ENCODE peak calls at places on chromosomes 6 and 20, in ten cellular contexts. J, P, L, U, R, T, S, I, A and Y are unnamed samples.

GRCh38 chr6:166907373-166907841 is 48.9 kb downstream of the RNASET2 start:
- DNase-seq in P (no peak), S (no peak), R (no peak), J (no peak), L (no peak), I (no peak), A (no peak), T (no peak), U (peak), Y (no peak)

GRCh38 chr6:112979830-112980229 is 632.7 kb downstream of the RFPL4B start:
- DNase-seq in L (no peak), U (no peak), S (no peak), R (no peak), T (no peak), I (no peak), J (no peak), A (no peak), P (no peak), Y (no peak)

GRCh38 chr20:40966516-40967185 is 62.0 kb upstream of the TOP1 start:
- DNase-seq in L (no peak), I (no peak), S (no peak), J (no peak), T (no peak), R (peak), U (no peak), P (peak), A (no peak), Y (no peak)

GRCh38 chr6:29850011-29850553 is 22.5 kb downstream of the HLA-G start:
- DNase-seq in A (no peak), S (no peak), L (peak), T (peak), U (no peak), J (no peak), P (peak), R (peak), I (no peak), Y (no peak)

GRCh38 chr20:25318471-25319240 is 70.8 kb downstream of the PYGB start:
- DNase-seq in R (peak), A (no peak), I (no peak), P (peak), J (no peak), U (peak), T (peak), S (no peak), L (no peak), Y (no peak)

GRCh38 chr20:709421-709820 is 33.8 kb upstream of the SCRT2 start:
- DNase-seq in J (no peak), I (no peak), A (no peak), T (no peak), S (no peak), R (peak), U (peak), P (peak), L (no peak), Y (no peak)

GRCh38 chr6:25173951-25174474 is 105.2 kb upstream of the CARMIL1 start:
- DNase-seq in T (no peak), P (no peak), L (no peak), S (peak), J (peak), U (no peak), R (no peak), I (peak), A (no peak), Y (no peak)

GRCh38 chr6:21749754-21750153 is 156.2 kb downstream of the SOX4 start:
- DNase-seq in T (no peak), R (no peak), J (no peak), S (no peak), L (no peak), U (no peak), I (no peak), P (no peak), A (no peak), Y (no peak)

GRCh38 chr6:134421496-134421895 is 103.6 kb upstream of the SGK1 start:
- DNase-seq in L (no peak), S (no peak), J (peak), U (no peak), T (no peak), A (no peak), I (no peak), R (no peak), P (no peak), Y (no peak)

GRCh38 chr20:62066983-62067433 is 1.3 kb upstream of the TAF4 start:
- DNase-seq in T (no peak), J (no peak), S (no peak), R (no peak), U (peak), L (peak), A (no peak), I (no peak), P (no peak), Y (no peak)

GRCh38 chr6:70709826-70710225 is 42.1 kb downstream of the SMAP1 start:
- DNase-seq in R (no peak), I (peak), S (no peak), J (peak), T (no peak), L (no peak), U (no peak), A (no peak), P (no peak), Y (no peak)

GRCh38 chr6:33863723-33864440 is 60.1 kb upstream of the MLN start:
- DNase-seq in R (no peak), S (no peak), L (no peak), A (no peak), I (no peak), J (no peak), U (no peak), T (no peak), P (no peak), Y (no peak)

GRCh38 chr20:24612799-24613775 is 143.7 kb downstream of the SYNDIG1 start:
- DNase-seq in U (no peak), T (peak), J (peak), A (no peak), P (peak), L (no peak), S (no peak), I (no peak), R (no peak), Y (no peak)

GRCh38 chr20:5524886-5525285 is 208.1 kb upstream of the PROKR2 start:
- DNase-seq in A (no peak), P (no peak), S (no peak), I (no peak), J (no peak), R (no peak), U (no peak), L (no peak), T (no peak), Y (no peak)

GRCh38 chr6:83221886-83222479 is 28.8 kb downstream of the RWDD2A start:
- DNase-seq in R (no peak), S (no peak), A (no peak), J (peak), I (peak), L (no peak), P (no peak), U (no peak), T (no peak), Y (no peak)

GRCh38 chr20:17992224-17992637 is 23.4 kb downstream of the MGME1 start:
- DNase-seq in J (no peak), S (no peak), L (no peak), R (no peak), T (no peak), P (no peak), U (no peak), A (no peak), I (no peak), Y (no peak)

GRCh38 chr6:100664274-100665040 is 199.7 kb upstream of the SIM1 start:
- DNase-seq in P (no peak), A (no peak), I (peak), T (no peak), U (no peak), S (no peak), J (peak), R (no peak), L (no peak), Y (no peak)

GRCh38 chr6:38113810-38114577 is 294.5 kb downstream of the ZFAND3 start:
- DNase-seq in L (no peak), I (no peak), U (no peak), T (no peak), P (no peak), J (peak), S (no peak), R (no peak), A (no peak), Y (no peak)

GRCh38 chr6:38116248-38116647 is 296.7 kb downstream of the ZFAND3 start:
- DNase-seq in P (no peak), J (no peak), T (no peak), A (no peak), I (no peak), R (no peak), L (no peak), S (no peak), U (no peak), Y (no peak)

GRCh38 chr6:38117281-38117680 is 297.8 kb downstream of the ZFAND3 start:
- DNase-seq in R (no peak), L (no peak), U (no peak), S (no peak), J (peak), P (no peak), T (no peak), I (no peak), A (no peak), Y (no peak)

GRCh38 chr6:38114976-38115632 is 295.6 kb downstream of the ZFAND3 start:
- DNase-seq in L (no peak), S (no peak), J (peak), P (no peak), T (no peak), A (no peak), U (no peak), I (no peak), R (no peak), Y (no peak)

DNA sequence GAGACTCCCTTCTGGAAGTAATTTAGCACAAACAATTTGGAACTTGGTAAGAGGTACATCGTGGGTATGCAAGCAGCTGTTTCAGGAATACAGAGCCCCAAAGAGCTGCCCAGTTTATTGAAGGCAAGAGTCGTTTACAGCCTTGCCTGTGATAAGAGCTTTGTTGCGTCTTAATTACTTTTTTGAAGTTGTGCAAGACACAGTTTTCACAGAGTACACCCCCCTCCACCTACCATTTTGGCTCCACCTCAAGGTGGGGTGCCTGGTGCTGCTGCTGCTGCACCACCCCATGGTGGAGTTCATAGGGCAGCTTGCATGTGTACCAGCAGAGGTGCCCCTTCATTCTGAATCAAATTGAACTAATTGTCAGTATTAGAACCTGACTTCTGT is 296.1 kb downstream of the ZFAND3 start:
- DNase-seq in L (no peak), J (no peak), R (no peak), A (no peak), T (no peak), U (no peak), P (no peak), I (no peak), S (no peak), Y (no peak)
- TF ChIP-seq CTCF in L (no peak), J (no peak), R (no peak), A (no peak), T (no peak), U (no peak), P (no peak), I (no peak), S (no peak), Y (no peak)

GRCh38 chr20:56926501-56926900 is 297.4 kb downstream of the TFAP2C start:
- DNase-seq in U (no peak), J (no peak), L (no peak), I (no peak), S (no peak), R (no peak), P (no peak), T (no peak), A (no peak), Y (no peak)
- TF ChIP-seq POLR2A in U (no peak), J (no peak), L (no peak), I (no peak), S (no peak), R (no peak), P (no peak), T (no peak), A (no peak), Y (no peak)

GRCh38 chr6:108546079-108547049 is 14.4 kb upstream of the FOXO3 start:
- DNase-seq in I (no peak), R (no peak), A (no peak), J (no peak), T (no peak), L (no peak), S (no peak), P (no peak), U (no peak), Y (no peak)

GRCh38 chr6:108544586-108544985 is 16.1 kb upstream of the FOXO3 start:
- DNase-seq in A (no peak), J (peak), R (no peak), S (no peak), I (no peak), P (no peak), L (no peak), U (no peak), T (no peak), Y (no peak)

GRCh38 chr6:108549241-108549640 is 11.5 kb upstream of the FOXO3 start:
- DNase-seq in U (no peak), L (no peak), R (no peak), A (no peak), P (no peak), S (no peak), J (no peak), I (no peak), T (no peak), Y (no peak)

GRCh38 chr6:108550256-108550655 is 10.5 kb upstream of the FOXO3 start:
- DNase-seq in J (no peak), A (no peak), R (no peak), T (no peak), S (no peak), P (no peak), I (no peak), L (no peak), U (no peak), Y (no peak)

DNA sequence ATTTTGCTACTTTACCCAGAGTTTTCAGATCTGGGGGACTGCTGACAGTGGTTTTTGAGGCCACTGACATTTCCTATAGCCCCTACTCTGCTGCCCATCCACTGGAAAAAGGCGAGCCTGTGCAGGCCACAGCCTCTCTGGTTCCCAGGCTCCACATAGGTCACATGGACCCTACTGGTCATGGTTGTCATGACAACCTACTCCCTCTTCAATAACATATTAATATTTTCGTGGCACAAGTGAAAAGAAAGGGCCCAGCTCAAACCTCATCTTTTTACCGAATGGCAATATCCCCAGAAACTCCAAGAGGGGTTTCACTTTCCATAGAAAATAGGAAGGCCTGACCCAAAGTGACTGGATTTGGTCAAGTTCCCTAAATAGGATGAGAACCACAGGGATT is 11.0 kb upstream of the FOXO3 start:
- DNase-seq in U (no peak), I (peak), T (no peak), A (no peak), P (no peak), S (no peak), R (no peak), J (no peak), L (no peak), Y (no peak)
- TF ChIP-seq CTCF in U (no peak), I (no peak), T (no peak), A (no peak), P (no peak), S (no peak), R (no peak), J (no peak), L (no peak), Y (no peak)

DNA sequence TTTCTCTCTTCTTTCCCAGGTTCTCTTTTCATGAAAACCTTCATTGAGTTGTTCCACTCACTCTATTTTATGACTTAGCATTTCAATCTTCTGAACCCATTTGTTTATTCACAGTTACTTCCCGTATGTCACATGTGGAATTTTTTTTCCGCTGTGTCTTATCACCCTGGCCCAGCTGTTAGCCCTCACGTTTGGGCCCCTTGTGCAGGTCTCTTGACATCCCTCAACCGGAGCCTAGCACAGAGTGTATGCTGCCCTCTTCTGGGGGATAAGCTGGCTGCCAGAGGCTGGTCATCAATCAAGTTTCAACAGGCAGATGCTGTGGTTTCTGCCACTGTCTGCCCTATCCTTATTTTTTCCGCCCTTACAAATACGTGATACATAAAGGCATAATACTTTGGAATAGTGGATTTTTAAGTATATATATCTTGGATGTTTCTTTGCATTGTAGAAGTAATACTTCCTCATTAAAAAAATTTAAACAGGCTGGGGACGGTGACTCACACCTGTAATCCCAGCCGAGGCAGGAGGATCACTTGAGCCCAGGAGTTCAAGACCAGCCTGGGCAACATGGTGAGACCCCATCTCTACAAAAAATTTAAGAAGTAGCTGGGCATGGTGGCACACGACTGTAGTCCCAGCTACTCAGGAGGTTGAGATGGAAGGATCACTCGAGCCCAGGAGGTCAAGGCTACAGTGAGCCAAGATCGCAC is 38.8 kb upstream of the RNF8 start:
- DNase-seq in J (peak), U (no peak), L (peak), S (no peak), P (no peak), R (peak), A (no peak), T (no peak), I (peak), Y (no peak)
- TF ChIP-seq POLR2A in J (no peak), U (no peak), L (no peak), S (no peak), P (no peak), R (no peak), A (no peak), T (no peak), I (no peak), Y (no peak)

GRCh38 chr6:63121166-63121565 is 90.1 kb upstream of the FKBP1C start:
- DNase-seq in L (no peak), P (no peak), U (no peak), S (no peak), J (no peak), I (peak), A (no peak), R (no peak), T (no peak), Y (no peak)
- TF ChIP-seq CTCF in L (no peak), P (no peak), U (no peak), S (no peak), J (no peak), I (no peak), A (no peak), R (no peak), T (no peak), Y (no peak)

GRCh38 chr20:34300809-34301586 is 2.2 kb downstream of the AHCY start:
- DNase-seq in U (no peak), R (no peak), I (no peak), P (no peak), A (no peak), S (no peak), J (no peak), T (no peak), L (no peak), Y (no peak)
- TF ChIP-seq POLR2A in U (no peak), R (no peak), I (no peak), P (no peak), A (no peak), S (no peak), J (no peak), T (no peak), L (no peak), Y (no peak)

GRCh38 chr6:14584450-14584849 is 466.9 kb downstream of the CD83 start:
- DNase-seq in R (peak), A (no peak), S (no peak), L (peak), I (peak), T (no peak), J (peak), U (no peak), P (no peak), Y (no peak)
- TF ChIP-seq CTCF in R (peak), A (no peak), S (no peak), L (peak), I (no peak), T (no peak), J (no peak), U (no peak), P (no peak), Y (no peak)

GRCh38 chr6:41966961-41967311 is 25.3 kb upstream of the CCND3 start:
- DNase-seq in J (peak), A (no peak), U (no peak), R (no peak), T (no peak), P (peak), L (no peak), I (peak), S (no peak), Y (no peak)
- TF ChIP-seq POLR2A in J (no peak), A (no peak), U (no peak), R (no peak), T (no peak), P (no peak), L (no peak), I (no peak), S (no peak), Y (no peak)